ENCODE peak calls at places on chromosomes 6 and 20, in four cellular contexts. One of them, this sample, is unnamed.

GRCh38 chr6:119147101-119148053 is 68.9 kb upstream of the FAM184A start:
- DNase-seq in GM12878: peak
- DNase-seq in GM12891: peak
- DNase-seq in H1: peak
- DNase-seq in this sample: peak

GRCh38 chr6:34543421-34543820 is 12.7 kb downstream of the SPDEF start:
- DNase-seq in GM12878: no peak
- DNase-seq in GM12891: no peak
- DNase-seq in H1: no peak
- DNase-seq in this sample: no peak

GRCh38 chr20:57810511-57811372 is 100.9 kb upstream of the PMEPA1 start:
- DNase-seq in GM12878: no peak
- DNase-seq in GM12891: no peak
- DNase-seq in H1: no peak
- DNase-seq in this sample: no peak

GRCh38 chr20:18496042-18496441 is 983 bp downstream of the RBBP9 start:
- DNase-seq in GM12878: no peak
- DNase-seq in GM12891: no peak
- DNase-seq in H1: no peak
- DNase-seq in this sample: no peak

GRCh38 chr6:40634429-40634828 is 47.3 kb upstream of the LRFN2 start:
- DNase-seq in GM12878: no peak
- DNase-seq in GM12891: no peak
- DNase-seq in H1: no peak
- DNase-seq in this sample: no peak

GRCh38 chr6:163023700-163024099 is 295.9 kb downstream of the PACRG start:
- DNase-seq in GM12878: no peak
- DNase-seq in GM12891: no peak
- DNase-seq in H1: no peak
- DNase-seq in this sample: no peak

GRCh38 chr20:9689041-9689440 is 149.8 kb downstream of the PAK5 start:
- DNase-seq in GM12878: no peak
- DNase-seq in GM12891: no peak
- DNase-seq in H1: no peak
- DNase-seq in this sample: no peak

GRCh38 chr6:89526563-89526869 is 93.6 kb downstream of the ANKRD6 start:
- DNase-seq in GM12878: no peak
- DNase-seq in GM12891: no peak
- DNase-seq in H1: no peak
- DNase-seq in this sample: no peak

GRCh38 chr6:105748737-105749161 is 337.4 kb upstream of the PRDM1 start:
- DNase-seq in GM12878: no peak
- DNase-seq in GM12891: no peak
- DNase-seq in H1: no peak
- DNase-seq in this sample: no peak

GRCh38 chr20:23434521-23435313 is 4.8 kb upstream of the CSTL1 start:
- DNase-seq in GM12878: no peak
- DNase-seq in GM12891: no peak
- DNase-seq in H1: no peak
- DNase-seq in this sample: no peak

GRCh38 chr20:50285376-50286173 is 94.9 kb downstream of the CEBPB start:
- DNase-seq in GM12878: peak
- DNase-seq in GM12891: no peak
- DNase-seq in H1: no peak
- DNase-seq in this sample: peak

GRCh38 chr6:3565291-3565690 is 108.4 kb upstream of the SLC22A23 start:
- DNase-seq in GM12878: no peak
- DNase-seq in GM12891: no peak
- DNase-seq in H1: no peak
- DNase-seq in this sample: no peak

GRCh38 chr20:48260370-48260769 is 475.1 kb upstream of the SULF2 start:
- DNase-seq in GM12878: no peak
- DNase-seq in GM12891: no peak
- DNase-seq in H1: no peak
- DNase-seq in this sample: no peak

DNA sequence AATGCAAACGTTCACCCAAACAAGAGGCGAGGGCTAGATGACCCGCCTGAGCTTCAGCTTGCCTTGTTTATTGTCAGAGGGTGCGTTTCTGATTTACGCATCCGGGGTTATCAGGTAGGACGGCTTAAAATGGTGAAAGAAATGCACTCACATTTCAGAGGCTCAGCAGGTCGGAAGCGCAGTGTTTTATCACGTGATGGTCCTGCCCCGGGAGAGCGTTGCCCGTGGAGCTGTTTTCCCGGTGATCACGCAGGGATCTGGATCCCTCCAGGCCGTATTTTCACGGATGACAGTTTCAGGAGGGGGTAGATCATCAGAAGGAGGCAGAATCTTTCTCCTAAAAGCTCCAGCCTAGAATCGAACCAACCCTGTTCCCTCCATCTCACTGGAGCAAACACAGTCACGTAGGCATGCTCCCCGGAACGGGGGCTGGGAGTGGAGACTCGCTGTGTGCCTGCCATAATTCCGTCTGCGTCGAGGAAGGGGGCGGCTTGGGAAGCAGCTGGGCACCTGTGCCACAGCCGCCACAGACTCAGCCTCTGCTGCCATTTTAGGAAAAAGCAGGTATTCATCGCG is 121.7 kb downstream of the SMOC2 start:
- DNase-seq in GM12878: no peak
- DNase-seq in GM12891: no peak
- DNase-seq in H1: no peak
- DNase-seq in this sample: no peak
- TF ChIP-seq TAF1 in GM12878: no peak
- TF ChIP-seq TAF1 in GM12891: no peak
- TF ChIP-seq TAF1 in H1: no peak
- TF ChIP-seq TAF1 in this sample: no peak

GRCh38 chr6:122631571-122632249 is 21.5 kb downstream of the PKIB start:
- DNase-seq in GM12878: no peak
- DNase-seq in GM12891: no peak
- DNase-seq in H1: no peak
- DNase-seq in this sample: no peak

GRCh38 chr6:122623279-122623678 is 13.1 kb downstream of the PKIB start:
- DNase-seq in GM12878: no peak
- DNase-seq in GM12891: no peak
- DNase-seq in H1: no peak
- DNase-seq in this sample: no peak

GRCh38 chr6:122624853-122625252 is 14.6 kb downstream of the PKIB start:
- DNase-seq in GM12878: no peak
- DNase-seq in GM12891: no peak
- DNase-seq in H1: no peak
- DNase-seq in this sample: no peak

DNA sequence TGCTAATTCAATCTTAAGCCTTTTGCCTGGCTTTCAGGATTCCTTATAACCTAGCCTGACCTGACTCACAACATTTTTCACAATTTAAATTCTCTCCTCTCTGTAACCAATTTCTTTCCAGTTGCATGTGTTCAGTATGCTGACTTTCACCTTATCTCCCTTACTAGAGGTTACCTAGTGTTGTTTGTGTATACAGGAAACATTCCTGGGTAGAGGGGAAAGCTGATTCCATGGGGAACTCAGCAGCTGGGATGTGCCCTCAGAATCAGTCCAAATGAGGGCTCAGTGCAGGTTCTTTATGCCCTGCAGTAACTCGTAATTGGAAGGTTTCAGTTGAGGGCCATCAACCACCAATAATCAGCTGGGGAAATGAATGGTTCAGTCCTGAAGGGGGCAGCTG is 18.5 kb downstream of the PKIB start:
- DNase-seq in GM12878: no peak
- DNase-seq in GM12891: no peak
- DNase-seq in H1: no peak
- DNase-seq in this sample: no peak
- TF ChIP-seq TAF1 in GM12878: no peak
- TF ChIP-seq TAF1 in GM12891: no peak
- TF ChIP-seq TAF1 in H1: no peak
- TF ChIP-seq TAF1 in this sample: no peak

GRCh38 chr20:60204601-60205000 is 246.4 kb downstream of the CDH26 start:
- DNase-seq in GM12878: no peak
- DNase-seq in GM12891: no peak
- DNase-seq in H1: no peak
- DNase-seq in this sample: no peak

GRCh38 chr20:60209048-60209447 is 250.8 kb downstream of the CDH26 start:
- DNase-seq in GM12878: no peak
- DNase-seq in GM12891: no peak
- DNase-seq in H1: no peak
- DNase-seq in this sample: no peak

GRCh38 chr20:60203451-60203850 is 245.2 kb downstream of the CDH26 start:
- DNase-seq in GM12878: no peak
- DNase-seq in GM12891: no peak
- DNase-seq in H1: no peak
- DNase-seq in this sample: no peak

GRCh38 chr20:60202046-60202445 is 243.8 kb downstream of the CDH26 start:
- DNase-seq in GM12878: no peak
- DNase-seq in GM12891: no peak
- DNase-seq in H1: no peak
- DNase-seq in this sample: no peak

DNA sequence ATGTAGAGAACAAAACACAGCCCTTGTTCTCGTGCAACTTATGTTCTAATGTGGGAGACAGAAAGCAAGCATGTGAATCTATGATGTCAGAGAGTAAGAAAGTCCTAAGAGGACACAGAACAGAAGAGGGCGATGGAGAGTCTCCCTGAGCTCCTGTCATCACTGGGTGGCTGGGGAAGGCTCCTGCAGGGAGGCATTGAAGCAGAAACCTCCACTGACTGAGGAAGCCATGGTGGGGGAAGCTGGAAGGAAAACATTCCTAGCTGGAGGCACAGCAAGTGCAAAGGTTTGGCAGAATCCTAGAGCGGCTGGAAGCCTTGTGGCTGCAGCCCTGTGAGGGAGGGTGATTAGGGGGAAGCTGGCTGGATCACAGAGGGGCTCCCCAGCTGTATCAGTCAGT is 248.0 kb downstream of the CDH26 start:
- DNase-seq in GM12878: no peak
- DNase-seq in GM12891: no peak
- DNase-seq in H1: no peak
- DNase-seq in this sample: no peak
- TF ChIP-seq TAF1 in GM12878: no peak
- TF ChIP-seq TAF1 in GM12891: no peak
- TF ChIP-seq TAF1 in H1: no peak
- TF ChIP-seq TAF1 in this sample: no peak

DNA sequence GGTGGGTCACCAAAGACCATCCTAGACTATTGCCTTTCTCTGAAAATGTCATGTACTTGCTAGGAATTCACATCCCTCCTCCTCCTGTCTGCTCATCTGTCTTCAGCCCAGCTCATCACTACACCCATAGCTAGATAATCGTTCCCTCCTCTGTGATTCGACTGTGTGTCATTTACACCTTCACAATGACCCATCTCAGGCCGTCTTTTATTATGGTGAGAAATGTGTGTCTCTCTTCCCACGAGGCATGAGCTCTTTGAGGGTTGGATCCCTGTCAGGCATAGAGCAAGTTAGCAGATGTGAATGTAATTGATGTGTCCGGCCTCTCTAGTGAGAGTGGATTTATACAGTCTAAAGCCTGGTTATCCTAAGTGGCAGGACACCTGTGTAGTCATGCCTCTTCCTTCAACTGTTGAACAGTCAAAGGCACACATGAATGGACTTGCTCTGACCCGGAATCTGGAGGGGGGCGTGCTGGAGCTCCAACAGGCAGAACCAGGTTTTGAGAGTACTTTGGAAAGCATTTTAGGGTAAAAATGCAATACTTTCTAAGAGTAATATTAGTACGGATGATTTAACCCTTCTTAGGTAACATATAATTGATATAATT is 182.1 kb downstream of the UTRN start:
- DNase-seq in GM12878: no peak
- DNase-seq in GM12891: no peak
- DNase-seq in H1: no peak
- DNase-seq in this sample: no peak
- TF ChIP-seq TAF1 in GM12878: no peak
- TF ChIP-seq TAF1 in GM12891: no peak
- TF ChIP-seq TAF1 in H1: no peak
- TF ChIP-seq TAF1 in this sample: no peak

DNA sequence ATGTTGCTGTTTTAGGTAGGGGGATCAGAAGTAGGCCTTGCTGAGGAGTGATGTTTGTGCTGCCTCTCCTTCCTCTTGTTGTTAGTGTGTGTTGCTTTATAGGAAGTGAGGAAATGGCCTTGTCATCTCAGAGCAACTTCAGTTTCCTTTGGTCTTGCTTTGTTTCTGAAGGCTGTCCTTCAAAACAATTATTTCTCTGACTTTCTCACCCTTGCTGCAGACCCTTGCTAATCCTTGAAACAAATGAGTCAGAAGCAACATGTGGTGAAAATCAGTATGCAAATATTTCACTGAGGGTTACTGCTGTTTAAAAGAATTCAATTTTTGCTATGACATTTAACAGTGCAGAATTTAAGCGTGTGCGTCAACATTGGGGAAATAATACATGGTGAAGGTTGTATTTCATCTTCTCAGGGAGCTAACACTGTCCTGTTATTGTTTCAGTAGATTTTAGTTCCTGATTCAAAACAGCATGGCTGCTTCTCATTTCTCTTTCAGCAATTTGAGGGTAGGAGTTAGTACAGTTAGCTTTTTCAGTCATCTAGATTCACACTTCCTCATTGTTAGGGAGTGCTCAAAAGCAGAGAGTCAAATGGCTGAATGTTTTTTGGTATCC is 13.8 kb downstream of the RNF144B start:
- DNase-seq in GM12878: peak
- DNase-seq in GM12891: no peak
- DNase-seq in H1: no peak
- DNase-seq in this sample: no peak
- TF ChIP-seq TAF1 in GM12878: peak
- TF ChIP-seq TAF1 in GM12891: no peak
- TF ChIP-seq TAF1 in H1: no peak
- TF ChIP-seq TAF1 in this sample: no peak

DNA sequence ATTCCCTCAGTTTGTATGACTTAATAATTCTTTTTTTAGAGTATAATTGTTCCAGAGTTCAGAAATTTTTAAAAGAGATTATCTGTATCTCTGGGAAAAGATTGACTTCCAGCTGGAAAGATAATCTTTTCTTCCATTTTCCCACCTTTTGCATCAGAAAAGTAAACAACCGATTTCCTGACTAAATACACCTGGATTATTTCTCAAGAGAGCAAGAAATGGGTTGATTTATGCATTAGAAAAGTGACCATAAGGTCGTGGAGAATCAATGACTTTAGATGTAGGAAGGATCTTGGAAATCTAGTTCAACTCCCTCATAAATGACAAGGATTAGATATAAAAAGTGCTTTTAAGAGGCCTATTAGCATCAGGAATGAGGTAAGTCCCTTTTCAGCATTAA is 79.9 kb downstream of the SGK1 start:
- DNase-seq in GM12878: no peak
- DNase-seq in GM12891: no peak
- DNase-seq in H1: no peak
- DNase-seq in this sample: no peak
- TF ChIP-seq TAF1 in GM12878: no peak
- TF ChIP-seq TAF1 in GM12891: no peak
- TF ChIP-seq TAF1 in H1: no peak
- TF ChIP-seq TAF1 in this sample: no peak

This sample was measured in GM12892.